ENCODE peak calls at places on chromosomes 7 and 10, in seven cellular contexts. M is astrocyte of the hippocampus, B is left lung, I is anterior cingulate cortex, H is A549, N is astrocyte of the spinal cord, J is brain microvascular endothelial cell. L is an unnamed sample.

GRCh38 chr10:95246582-95247051 is 44.2 kb downstream of the PDLIM1 start:
- DNase-seq in M (peak; percentile 89), B (no peak), I (no peak), H (peak; percentile 80), N (peak; percentile 79), J (peak; percentile 76), L (peak; percentile 42)

GRCh38 chr10:132382231-132382922 is 14.6 kb upstream of the PWWP2B start:
- DNase-seq in M (no peak), B (peak; percentile 18), I (no peak), H (no peak), N (no peak), J (no peak), L (no peak)

GRCh38 chr10:5442056-5442989 is 30.0 kb downstream of the NET1 start:
- DNase-seq in M (peak; percentile 64), B (no peak), I (no peak), H (peak; percentile 51), N (peak; percentile 64), J (peak; percentile 50), L (peak; percentile 29)

GRCh38 chr7:134042307-134042706 is 84.8 kb upstream of the LRGUK start:
- DNase-seq in M (no peak), B (no peak), I (no peak), H (no peak), N (no peak), J (no peak), L (peak; percentile 36)

GRCh38 chr7:44880317-44881018 is 4.9 kb downstream of the PURB start:
- DNase-seq in M (no peak), B (no peak), I (no peak), H (no peak), N (no peak), J (no peak), L (no peak)

GRCh38 chr7:137846588-137847417 is at the start of gene DGKI:
- DNase-seq in M (peak; percentile 59), B (peak; percentile 76), I (peak; percentile 79), H (no peak), N (no peak), J (no peak), L (no peak)

GRCh38 chr10:99235469-99235871 is at the start of gene HPSE2:
- DNase-seq in M (no peak), B (no peak), I (no peak), H (no peak), N (no peak), J (no peak), L (peak; percentile 24)

GRCh38 chr7:155701972-155702544 is 57.6 kb downstream of the RBM33 start:
- DNase-seq in M (no peak), B (no peak), I (no peak), H (no peak), N (peak; percentile 29), J (no peak), L (no peak)

GRCh38 chr10:125017547-125018298 is 75.8 kb downstream of the ZRANB1 start:
- DNase-seq in M (no peak), B (peak; percentile 45), I (no peak), H (no peak), N (no peak), J (no peak), L (no peak)

GRCh38 chr10:53003094-53003493 is 230.5 kb upstream of the MBL2 start:
- DNase-seq in M (no peak), B (no peak), I (no peak), H (no peak), N (no peak), J (no peak), L (no peak)

GRCh38 chr7:108211382-108212201 is 81.4 kb upstream of the LAMB4 start:
- DNase-seq in M (peak; percentile 72), B (no peak), I (no peak), H (peak; percentile 96), N (peak; percentile 48), J (peak; percentile 48), L (no peak)

GRCh38 chr10:119378737-119379067 is 163.8 kb downstream of the RGS10 start:
- DNase-seq in M (no peak), B (no peak), I (peak; percentile 25), H (no peak), N (no peak), J (no peak), L (no peak)

GRCh38 chr7:64192148-64192704 is 14.8 kb upstream of the ZNF735 start:
- DNase-seq in M (no peak), B (no peak), I (no peak), H (no peak), N (no peak), J (no peak), L (no peak)

GRCh38 chr10:114874827-114875541 is 53.4 kb downstream of the FHIP2A start:
- DNase-seq in M (peak; percentile 81), B (peak; percentile 80), I (peak; percentile 3), H (no peak), N (peak; percentile 75), J (peak; percentile 76), L (no peak)

GRCh38 chr7:44084695-44085094 is 2.4 kb upstream of the POLM start:
- DNase-seq in M (peak; percentile 46), B (no peak), I (no peak), H (no peak), N (peak; percentile 40), J (no peak), L (no peak)

GRCh38 chr7:43196379-43196778 is 83.9 kb downstream of the HECW1 start:
- DNase-seq in M (peak; percentile 58), B (no peak), I (no peak), H (no peak), N (peak; percentile 16), J (no peak), L (no peak)